ENCODE peak calls at places on chromosomes 12 and 14, in five cellular contexts. N, O, U, X and E are unnamed samples.

GRCh38 chr12:123621619-123622530 is 11.6 kb downstream of the EIF2B1 start:
- DNase-seq in N (no peak), O (peak; percentile 46), U (peak; percentile 94), X (no peak), E (no peak)

GRCh38 chr12:99277988-99278387 is 369.6 kb upstream of the GARIN6 start:
- DNase-seq in N (no peak), O (no peak), U (no peak), X (no peak), E (no peak)

GRCh38 chr14:92037989-92038388 is 1.9 kb downstream of the TRIP11 start:
- DNase-seq in N (no peak), O (no peak), U (no peak), X (peak; percentile 7), E (no peak)

GRCh38 chr14:100621806-100622205 is 34.6 kb upstream of the BEGAIN start:
- DNase-seq in N (no peak), O (no peak), U (no peak), X (no peak), E (no peak)

GRCh38 chr12:96522283-96522682 is 32.9 kb downstream of the CFAP54 start:
- DNase-seq in N (no peak), O (no peak), U (no peak), X (no peak), E (no peak)

GRCh38 chr12:117450186-117450585 is 88.8 kb upstream of the NOS1 start:
- DNase-seq in N (no peak), O (no peak), U (no peak), X (no peak), E (no peak)

GRCh38 chr12:42735869-42736361 is 146.4 kb upstream of the PRICKLE1 start:
- DNase-seq in N (no peak), O (no peak), U (peak; percentile 68), X (peak; percentile 72), E (no peak)

GRCh38 chr14:22268875-22269274 is 320.1 kb downstream of the DAD1 start:
- DNase-seq in N (no peak), O (peak; percentile 46), U (peak; percentile 95), X (peak; percentile 63), E (no peak)

GRCh38 chr14:85701763-85702162 is 171.8 kb downstream of the FLRT2 start:
- DNase-seq in N (no peak), O (no peak), U (peak; percentile 18), X (peak; percentile 2), E (no peak)

GRCh38 chr12:42568952-42569916 is 20.3 kb downstream of the PRICKLE1 start:
- DNase-seq in N (peak; percentile 32), O (peak; percentile 74), U (peak; percentile 71), X (peak; percentile 64), E (no peak)

GRCh38 chr14:70905316-70905715 is 1.9 kb upstream of the PCNX1 start:
- DNase-seq in N (no peak), O (peak; percentile 81), U (no peak), X (no peak), E (peak; percentile 92)

GRCh38 chr12:95368931-95369330 is 105.0 kb upstream of the METAP2 start:
- DNase-seq in N (no peak), O (no peak), U (no peak), X (peak; percentile 21), E (no peak)

GRCh38 chr12:10067259-10067658 is 31.5 kb downstream of the CLEC1A start:
- DNase-seq in N (no peak), O (no peak), U (no peak), X (no peak), E (no peak)

GRCh38 chr12:132560421-132560830 is 50.0 kb downstream of the LRCOL1 start:
- DNase-seq in N (peak; percentile 17), O (no peak), U (no peak), X (no peak), E (no peak)

GRCh38 chr14:44940944-44941343 is 20.8 kb downstream of the KLHL28 start:
- DNase-seq in N (no peak), O (no peak), U (no peak), X (no peak), E (no peak)

GRCh38 chr12:82383930-82384513 is 25.7 kb downstream of the METTL25 start:
- DNase-seq in N (no peak), O (peak; percentile 46), U (peak; percentile 51), X (peak; percentile 26), E (no peak)
- TF ChIP-seq CTCF in N (peak; percentile 5), O (peak; percentile 54), U (peak; percentile 57), X (peak; percentile 52), E (peak; percentile 51)

GRCh38 chr14:31787377-31787776 is 226.2 kb downstream of the NUBPL start:
- DNase-seq in N (no peak), O (peak; percentile 47), U (peak; percentile 66), X (no peak), E (no peak)
- TF ChIP-seq CTCF in N (no peak), O (peak; percentile 29), U (peak; percentile 29), X (no peak), E (no peak)

GRCh38 chr12:66120477-66120876 is 10.1 kb downstream of the LLPH start:
- DNase-seq in N (no peak), O (no peak), U (no peak), X (no peak), E (no peak)
- TF ChIP-seq CTCF in N (no peak), O (peak; percentile 5), U (no peak), X (no peak), E (no peak)

DNA sequence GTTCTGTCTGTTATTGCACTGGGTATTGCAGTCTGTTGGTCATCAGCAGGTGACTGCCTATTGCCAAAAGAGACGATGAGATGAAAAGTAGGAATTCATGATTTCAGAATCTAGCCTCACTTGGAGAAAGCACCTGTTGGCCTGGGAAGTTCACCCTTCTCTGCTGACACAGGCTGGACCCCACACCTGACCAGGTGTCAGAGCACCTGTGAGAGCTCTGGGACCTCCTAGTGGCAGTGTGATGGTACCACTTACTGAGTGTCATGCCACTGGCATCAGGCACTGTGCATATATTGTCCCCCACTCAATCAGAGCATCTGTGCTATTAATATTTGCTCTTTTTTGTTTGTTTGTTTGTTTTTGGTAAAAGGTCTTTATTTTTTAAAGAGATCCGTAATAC is 68.0 kb downstream of the RASSF3 start:
- DNase-seq in N (no peak), O (no peak), U (no peak), X (no peak), E (no peak)
- TF ChIP-seq CTCF in N (no peak), O (no peak), U (peak; percentile 34), X (no peak), E (no peak)

DNA sequence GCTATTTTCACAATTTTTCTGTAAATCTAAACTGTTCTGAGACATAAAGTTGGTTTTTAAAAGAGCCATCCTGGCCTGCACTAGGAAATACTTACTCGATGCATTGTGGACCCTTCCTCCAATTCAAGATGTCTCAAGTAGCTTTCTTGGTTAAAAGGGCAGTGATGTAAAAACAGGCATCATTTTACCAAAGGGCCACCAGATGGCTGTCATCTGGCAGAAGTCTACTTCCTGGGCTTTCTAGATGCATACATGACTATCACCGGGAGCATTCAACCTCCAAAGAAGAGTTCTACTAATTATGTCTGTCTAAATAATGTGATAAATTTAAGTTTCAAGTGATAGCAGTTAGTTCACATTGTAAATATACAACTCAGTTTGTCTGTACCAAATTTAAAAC is 96.8 kb upstream of the FRMD6 start:
- DNase-seq in N (no peak), O (peak; percentile 62), U (no peak), X (peak; percentile 58), E (no peak)
- TF ChIP-seq CTCF in N (no peak), O (peak; percentile 35), U (no peak), X (peak; percentile 11), E (peak; percentile 17)

DNA sequence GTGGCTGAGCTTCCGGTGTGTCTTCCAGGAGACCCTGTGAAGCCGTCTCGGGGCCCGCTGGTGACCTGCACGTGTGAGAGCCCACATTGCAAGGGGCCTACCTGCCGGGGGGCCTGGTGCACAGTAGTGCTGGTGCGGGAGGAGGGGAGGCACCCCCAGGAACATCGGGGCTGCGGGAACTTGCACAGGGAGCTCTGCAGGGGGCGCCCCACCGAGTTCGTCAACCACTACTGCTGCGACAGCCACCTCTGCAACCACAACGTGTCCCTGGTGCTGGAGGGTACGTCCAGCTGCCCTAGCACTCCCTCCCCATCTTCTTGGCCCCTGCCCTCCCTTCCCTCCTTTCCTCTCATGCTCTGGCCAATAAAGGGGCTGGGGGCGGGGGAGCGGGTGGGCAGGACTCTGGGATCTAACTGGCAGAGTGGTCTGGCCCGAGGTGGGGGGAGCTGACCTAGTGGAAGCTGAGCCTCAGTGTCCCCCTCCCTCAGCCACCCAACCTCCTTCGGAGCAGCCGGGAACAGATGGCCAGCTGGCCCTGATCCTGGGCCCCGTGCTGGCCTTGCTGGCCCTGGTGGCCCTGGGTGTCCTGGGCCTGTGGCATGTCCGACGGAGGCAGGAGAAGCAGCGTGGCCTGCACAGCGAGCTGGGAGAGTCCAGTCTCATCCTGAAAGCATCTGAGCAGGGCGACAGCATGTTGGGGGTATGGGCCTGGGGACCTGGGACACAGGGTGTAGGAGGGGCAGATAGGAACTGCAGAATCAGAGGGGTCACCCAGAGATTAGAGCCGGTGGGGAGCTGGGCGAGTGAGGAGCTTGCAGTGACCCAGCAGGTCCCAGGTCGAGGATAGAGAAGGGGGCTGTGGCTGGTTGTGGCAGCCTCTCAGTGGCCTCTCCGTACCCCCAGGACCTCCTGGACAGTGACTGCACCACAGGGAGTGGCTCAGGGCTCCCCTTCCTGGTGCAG is 6.0 kb downstream of the ACVRL1 start:
- DNase-seq in N (no peak), O (no peak), U (no peak), X (no peak), E (no peak)
- TF ChIP-seq CTCF in N (no peak), O (no peak), U (no peak), X (no peak), E (no peak)

GRCh38 chr12:127077262-127078045 is 1189.5 kb upstream of the TMEM132C start:
- DNase-seq in N (no peak), O (no peak), U (no peak), X (no peak), E (no peak)
- TF ChIP-seq CTCF in N (no peak), O (no peak), U (no peak), X (no peak), E (no peak)

DNA sequence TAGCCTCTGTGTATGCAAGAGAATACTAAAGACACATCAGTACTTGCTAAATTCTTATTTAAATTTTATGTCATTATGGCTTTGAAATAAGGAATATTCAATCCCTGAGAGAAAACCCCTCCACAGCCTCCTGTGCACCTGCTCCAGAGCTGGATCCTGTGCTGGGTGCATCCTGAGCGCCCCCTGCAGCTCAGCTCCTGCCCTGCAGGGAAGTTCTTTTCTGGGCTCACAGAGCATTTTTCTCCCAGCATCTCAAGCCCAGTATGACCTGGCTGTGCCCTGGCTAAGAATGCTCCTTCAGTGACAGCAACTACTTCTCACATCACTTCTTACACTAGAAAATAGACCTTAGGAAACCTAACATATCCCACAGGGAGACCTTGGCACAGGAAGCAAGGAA is 1211.7 kb downstream of the TMEM121 start:
- DNase-seq in N (no peak), O (no peak), U (no peak), X (no peak), E (no peak)
- TF ChIP-seq CTCF in N (no peak), O (no peak), U (no peak), X (no peak), E (no peak)